ENCODE peak calls at places on chromosomes 5 and 9, in six cellular contexts. F is SK-N-SH, O is body of pancreas, T is stomach, K is mammary epithelial cell, E is K562. L is an unnamed sample.

GRCh38 chr5:106921567-106921966 is 749.2 kb downstream of the EFNA5 start:
- DNase-seq in F (no peak), E (no peak), T (no peak), O (no peak), K (no peak), L (no peak)

GRCh38 chr5:1771149-1772065 is 28.2 kb downstream of the MRPL36 start:
- DNase-seq in E (no peak), O (no peak), K (no peak), T (no peak), F (no peak), L (no peak)

GRCh38 chr5:39137391-39138181 is 63.4 kb upstream of the RICTOR start:
- DNase-seq in T (no peak), E (no peak), K (no peak), F (no peak), O (no peak), L (no peak)

GRCh38 chr5:395921-396714 is 46.9 kb upstream of the EXOC3 start:
- DNase-seq in F (peak; percentile 32), K (no peak), E (no peak), T (no peak), O (no peak), L (peak; percentile 63)

GRCh38 chr5:124736111-124736813 is 10.2 kb downstream of the ZNF608 start:
- DNase-seq in K (no peak), E (no peak), O (peak; percentile 23), T (no peak), F (no peak), L (no peak)

GRCh38 chr9:120915854-120916495 is 10.6 kb downstream of the TRAF1 start:
- DNase-seq in F (no peak), E (no peak), O (no peak), T (no peak), K (no peak), L (no peak)

GRCh38 chr9:114319147-114319546 is 3.8 kb upstream of the ORM1 start:
- DNase-seq in E (no peak), K (no peak), O (no peak), F (no peak), T (no peak), L (peak; percentile 16)

GRCh38 chr5:35598707-35599370 is 18.8 kb upstream of the SPEF2 start:
- DNase-seq in O (peak; percentile 76), F (no peak), T (peak; percentile 38), K (no peak), E (no peak), L (no peak)

GRCh38 chr9:38707885-38708640 is 11.9 kb downstream of the FAM240B start:
- DNase-seq in E (peak; percentile 12), F (no peak), O (no peak), K (no peak), T (no peak), L (no peak)

GRCh38 chr5:61619777-61620518 is 287.9 kb downstream of the ZSWIM6 start:
- DNase-seq in K (no peak), E (no peak), O (no peak), T (no peak), F (no peak), L (no peak)

GRCh38 chr5:55211184-55211874 is 15.8 kb downstream of the MCIDAS start:
- DNase-seq in T (no peak), F (no peak), E (no peak), O (no peak), K (no peak), L (no peak)

GRCh38 chr9:127199001-127199791 is 65.4 kb upstream of the GARNL3 start:
- DNase-seq in T (peak; percentile 85), O (peak; percentile 72), E (peak; percentile 78), F (peak; percentile 84), K (peak; percentile 42), L (no peak)

GRCh38 chr5:137822158-137822764 is 45.4 kb upstream of the MYOT start:
- DNase-seq in T (peak; percentile 44), F (peak; percentile 60), E (peak; percentile 17), O (peak; percentile 43), K (peak; percentile 28), L (no peak)

GRCh38 chr5:151239237-151239861 is 13.6 kb upstream of the GM2A start:
- DNase-seq in F (peak; percentile 85), T (peak; percentile 80), E (peak; percentile 75), K (no peak), O (peak; percentile 60), L (peak; percentile 83)

GRCh38 chr5:151240891-151241290 is 12.1 kb upstream of the GM2A start:
- DNase-seq in T (no peak), F (no peak), K (no peak), E (no peak), O (no peak), L (no peak)

GRCh38 chr5:151236888-151237287 is 13.0 kb upstream of the CCDC69 start:
- DNase-seq in T (no peak), O (no peak), F (no peak), K (no peak), E (no peak), L (no peak)

GRCh38 chr5:151237685-151238084 is 13.8 kb upstream of the CCDC69 start:
- DNase-seq in O (no peak), F (no peak), T (no peak), K (no peak), E (no peak), L (no peak)

GRCh38 chr5:151238303-151238741 is 14.4 kb upstream of the CCDC69 start:
- DNase-seq in F (no peak), T (no peak), E (no peak), O (no peak), K (no peak), L (no peak)
- H3K27ac ChIP-seq in F (no peak overlapping the region), T (peak overlapping the region; percentile 85), E (no peak overlapping the region), O (no peak overlapping the region), K (no peak overlapping the region), L (peak overlapping the region; percentile 76)

DNA sequence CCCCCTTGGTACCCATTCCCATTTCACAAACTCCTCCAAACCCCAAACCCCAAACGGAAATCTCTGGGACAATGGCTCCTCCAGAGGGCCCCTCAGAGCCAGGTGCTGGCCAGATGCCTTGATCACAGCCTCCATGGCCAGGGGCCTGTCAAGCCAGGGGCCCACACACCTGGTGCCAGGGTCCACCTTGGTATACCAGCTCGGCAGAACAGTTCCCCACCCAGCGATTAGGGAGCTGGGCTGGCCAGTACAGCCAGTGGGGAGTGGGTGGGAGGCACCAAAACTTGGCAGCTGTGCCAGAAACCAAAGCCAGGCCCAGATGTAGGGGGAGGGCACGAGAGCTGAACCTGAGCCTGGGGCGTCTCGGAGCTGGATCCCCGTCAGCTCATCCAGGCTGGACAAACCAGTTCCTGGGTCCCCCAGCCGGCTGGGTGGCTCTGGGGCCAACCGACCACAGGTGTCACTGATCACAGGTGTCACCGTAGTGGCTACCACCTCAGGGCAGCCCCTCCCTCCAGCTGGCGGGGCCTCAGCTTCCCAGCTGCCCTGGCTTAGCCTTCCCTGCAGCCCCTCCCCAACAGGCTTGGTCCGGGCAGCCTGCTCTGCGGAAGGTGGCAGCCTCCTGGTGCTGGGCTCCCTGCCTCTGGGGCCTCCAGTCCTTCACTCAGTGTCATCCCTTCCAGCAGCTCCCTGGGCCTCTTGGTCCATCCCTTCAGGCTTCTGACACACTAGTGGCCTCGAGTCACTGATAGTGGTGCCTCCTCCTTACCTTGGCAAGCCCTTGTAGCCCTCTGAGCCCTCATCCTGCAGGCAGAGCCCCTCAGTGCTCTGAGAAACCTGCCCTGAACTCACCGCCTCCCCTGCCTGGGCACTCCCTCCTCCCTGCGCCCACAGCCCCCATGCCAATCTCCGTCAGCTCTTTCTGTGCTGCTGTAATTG is 6.6 kb upstream of the RMND5B start:
- DNase-seq in E (no peak), K (no peak), T (peak; percentile 38), F (no peak), O (no peak), L (no peak)
- H3K4me3 ChIP-seq in E (no peak overlapping the region), K (no peak overlapping the region), T (no peak overlapping the region), F (no peak overlapping the region), O (no peak overlapping the region), L (no peak overlapping the region)

GRCh38 chr5:167263185-167263584 is 1028.3 kb upstream of the WWC1 start:
- DNase-seq in E (no peak), K (no peak), F (no peak), O (no peak), T (no peak), L (no peak)

GRCh38 chr5:167255931-167256330 is 1035.5 kb upstream of the WWC1 start:
- DNase-seq in F (no peak), K (no peak), E (no peak), O (no peak), T (no peak), L (no peak)

DNA sequence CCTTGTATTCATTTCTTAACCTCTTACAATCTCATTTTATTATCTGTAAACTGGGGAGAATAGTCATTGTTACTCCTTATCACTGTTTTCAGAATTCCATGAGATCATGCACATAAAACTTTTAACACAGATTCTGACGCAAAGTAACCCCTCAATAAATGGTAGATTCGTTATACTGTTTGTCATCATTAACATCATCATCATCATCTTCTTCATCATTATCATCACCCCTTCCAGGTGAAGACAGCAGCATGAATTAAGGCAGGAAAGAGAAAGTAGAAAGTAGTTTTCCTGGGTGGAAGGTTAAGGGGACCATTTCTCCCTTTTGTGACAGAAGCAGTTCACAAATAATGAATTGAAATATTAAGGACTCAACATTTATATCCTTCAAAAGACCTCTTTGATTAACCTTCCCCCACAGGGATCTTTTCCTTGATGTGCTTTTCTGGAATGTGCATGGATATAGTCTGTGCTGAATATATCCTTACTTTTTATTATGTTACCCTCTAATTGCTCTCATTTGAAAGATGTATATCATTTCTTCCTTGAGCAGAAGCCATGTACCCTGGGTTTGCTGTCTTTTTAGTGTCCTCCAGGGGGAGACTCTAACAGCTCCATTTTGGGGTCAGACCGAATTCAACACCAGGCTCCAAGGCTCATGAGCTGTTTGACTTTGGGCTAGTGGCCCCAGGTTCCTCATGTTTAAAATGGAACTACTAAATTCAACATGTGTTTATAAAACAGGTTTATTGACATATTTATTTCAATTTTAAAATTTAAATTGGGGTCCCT is 1029.9 kb upstream of the WWC1 start:
- DNase-seq in K (peak; percentile 2), O (no peak), E (peak; percentile 8), F (no peak), T (no peak), L (no peak)
- TF ChIP-seq CTCF in K (peak; percentile 50), O (no peak), E (no peak), F (peak; percentile 57), T (no peak), L (no peak)

GRCh38 chr5:179264053-179264540 is 81.2 kb downstream of the ADAMTS2 start:
- DNase-seq in F (peak; percentile 36), E (no peak), K (no peak), T (peak; percentile 14), O (no peak), L (no peak)

GRCh38 chr5:179262126-179262920 is 82.9 kb downstream of the ADAMTS2 start:
- DNase-seq in K (no peak), E (no peak), T (peak; percentile 18), O (no peak), F (peak; percentile 20), L (no peak)

GRCh38 chr5:179261301-179262125 is 83.7 kb downstream of the ADAMTS2 start:
- DNase-seq in O (no peak), K (no peak), F (peak; percentile 91), T (peak; percentile 17), E (peak; percentile 48), L (peak; percentile 72)

GRCh38 chr5:179264641-179265528 is 80.4 kb downstream of the ADAMTS2 start:
- DNase-seq in O (no peak), E (no peak), K (no peak), T (peak; percentile 24), F (peak; percentile 27), L (peak; percentile 70)

GRCh38 chr5:179263391-179264052 is 81.7 kb downstream of the ADAMTS2 start:
- DNase-seq in F (peak; percentile 20), E (no peak), K (no peak), O (no peak), T (peak; percentile 20), L (no peak)
- H3K27ac ChIP-seq in F (peak overlapping the region; percentile 96), E (no peak overlapping the region), K (no peak overlapping the region), O (no peak overlapping the region), T (no peak overlapping the region), L (no peak overlapping the region)

L was measured in coronary artery.